ENCODE peak calls at places on chromosomes 4 and X, in nine cellular contexts. D is H9; L is iPS DF 6.9; S is Karpas-422; G is left lung; Q is naive thymus-derived CD4-positive, alpha-beta T cell; X is CD8-positive, alpha-beta T cell; I is cardiac muscle cell; U is ovary. M is an unnamed sample. For H3K4me1, the result is how much of the 10 kb centered on the place peaks cover.

GRCh38 chrX:134206221-134206620 is 30.8 kb upstream of the CCDC160 start:
- DNase-seq in D (no peak), L (no peak), S (no peak), G (no peak), Q (no peak), X (no peak), I (peak), U (no peak), M (no peak)

GRCh38 chrX:6384391-6384790 is 150.5 kb downstream of the VCX3A start:
- DNase-seq in D (no peak), L (no peak), S (no peak), G (no peak), Q (no peak), X (no peak), I (no peak), U (no peak), M (no peak)

GRCh38 chrX:17859609-17860178 is 1.4 kb downstream of the RAI2 start:
- DNase-seq in D (no peak), L (no peak), S (no peak), G (no peak), Q (no peak), X (peak), I (no peak), U (peak), M (peak)

GRCh38 chr4:115370012-115370411 is 256.6 kb upstream of the NDST4 start:
- DNase-seq in D (no peak), L (no peak), S (no peak), G (no peak), Q (no peak), X (no peak), I (no peak), U (no peak), M (no peak)

GRCh38 chr4:24470681-24471622 is 113.4 kb downstream of the DHX15 start:
- DNase-seq in D (peak), L (no peak), S (no peak), G (peak), Q (peak), X (peak), I (peak), U (peak), M (peak)

GRCh38 chr4:107392951-107393350 is 327.1 kb downstream of the PAPSS1 start:
- DNase-seq in D (no peak), L (no peak), S (no peak), G (no peak), Q (no peak), X (no peak), I (no peak), U (no peak), M (no peak)

GRCh38 chr4:72463724-72464123 is 105.3 kb downstream of the ADAMTS3 start:
- DNase-seq in D (no peak), L (no peak), S (no peak), G (no peak), Q (no peak), X (no peak), I (no peak), U (no peak), M (no peak)

GRCh38 chrX:50684871-50685270 is 129.1 kb downstream of the SHROOM4 start:
- DNase-seq in D (no peak), L (no peak), S (no peak), G (no peak), Q (no peak), X (no peak), I (no peak), U (no peak), M (no peak)

GRCh38 chr4:152431287-152431686 is 104.6 kb downstream of the FBXW7 start:
- DNase-seq in D (no peak), L (no peak), S (no peak), G (no peak), Q (no peak), X (no peak), I (no peak), U (no peak), M (no peak)

GRCh38 chr4:13455411-13455810 is 28.7 kb downstream of the RAB28 start:
- DNase-seq in D (no peak), L (no peak), S (no peak), G (no peak), Q (no peak), X (no peak), I (no peak), U (no peak), M (no peak)

GRCh38 chrX:8504451-8504850 is 39.8 kb downstream of the VCX3B start:
- DNase-seq in D (no peak), L (no peak), S (no peak), G (no peak), Q (no peak), X (no peak), I (no peak), U (no peak), M (no peak)

GRCh38 chrX:126820700-126821420 is 1.3 kb downstream of the PRR32 start:
- DNase-seq in D (peak), L (no peak), S (no peak), G (no peak), Q (no peak), X (no peak), I (peak), U (no peak), M (no peak)

GRCh38 chr4:127006509-127006908 is 626.2 kb upstream of the INTU start:
- DNase-seq in D (no peak), L (no peak), S (no peak), G (no peak), Q (no peak), X (no peak), I (no peak), U (no peak), M (no peak)

GRCh38 chrX:24190500-24191156 is 41.1 kb downstream of the ZFX start:
- DNase-seq in D (no peak), L (no peak), S (no peak), G (no peak), Q (no peak), X (no peak), I (no peak), U (no peak), M (no peak)

GRCh38 chrX:154750301-154751120 is at the start of gene GAB3:
- DNase-seq in D (no peak), L (no peak), S (peak), G (peak), Q (peak), X (peak), I (peak), U (no peak), M (peak)

GRCh38 chr4:54094449-54094848 is 5.5 kb upstream of the GSX2 start:
- DNase-seq in D (no peak), L (no peak), S (no peak), G (no peak), Q (no peak), X (no peak), I (no peak), U (no peak), M (no peak)

GRCh38 chrX:85244411-85245210 is 820 bp downstream of the ZNF711 start:
- DNase-seq in D (no peak), L (no peak), S (peak), G (no peak), Q (peak), X (peak), I (peak), U (peak), M (peak)

GRCh38 chr4:174522183-174523002 is at the start of gene HPGD:
- DNase-seq in D (peak), L (no peak), S (no peak), G (peak), Q (peak), X (peak), I (peak), U (no peak), M (peak)

GRCh38 chr4:105620640-105621323 is 68.4 kb downstream of the ARHGEF38 start:
- DNase-seq in D (no peak), L (no peak), S (no peak), G (no peak), Q (no peak), X (no peak), I (no peak), U (no peak), M (no peak)

GRCh38 chr4:86306816-86307215 is 53.0 kb downstream of the MAPK10 start:
- DNase-seq in D (no peak), L (no peak), S (peak), G (no peak), Q (no peak), X (no peak), I (no peak), U (no peak), M (no peak)

GRCh38 chr4:173046818-173047217 is 121.8 kb upstream of the GALNT7 start:
- DNase-seq in D (no peak), L (no peak), S (no peak), G (no peak), Q (no peak), X (no peak), I (no peak), U (no peak), M (no peak)

GRCh38 chr4:147513051-147513450 is 32.2 kb downstream of the EDNRA start:
- DNase-seq in D (no peak), L (no peak), S (no peak), G (no peak), Q (no peak), X (no peak), I (no peak), U (no peak), M (no peak)

GRCh38 chr4:122309988-122310626 is 68.7 kb upstream of the ADAD1 start:
- DNase-seq in D (no peak), L (no peak), S (peak), G (no peak), Q (no peak), X (no peak), I (no peak), U (no peak), M (no peak)

GRCh38 chrX:71659342-71659741 is 8.0 kb upstream of the LOC101059915 start:
- DNase-seq in D (no peak), L (no peak), S (no peak), G (no peak), Q (no peak), X (no peak), I (no peak), U (no peak), M (no peak)

GRCh38 chr4:4394644-4395043 is 7.7 kb downstream of the NSG1 start:
- DNase-seq in D (no peak), L (no peak), S (no peak), G (no peak), Q (no peak), X (no peak), I (no peak), U (no peak), M (no peak)

GRCh38 chr4:15164571-15164970 is 162.3 kb downstream of the CPEB2 start:
- DNase-seq in D (no peak), L (no peak), S (no peak), G (no peak), Q (no peak), X (no peak), I (no peak), U (no peak), M (no peak)

GRCh38 chr4:139144911-139145551 is 32.0 kb downstream of the ELF2 start:
- DNase-seq in D (no peak), L (no peak), S (no peak), G (no peak), Q (no peak), X (peak), I (no peak), U (no peak), M (no peak)

GRCh38 chr4:139146926-139147547 is 30.0 kb downstream of the ELF2 start:
- DNase-seq in D (no peak), L (no peak), S (no peak), G (no peak), Q (no peak), X (no peak), I (no peak), U (no peak), M (no peak)

GRCh38 chr4:139142980-139143379 is 34.0 kb downstream of the ELF2 start:
- DNase-seq in D (no peak), L (no peak), S (no peak), G (no peak), Q (no peak), X (no peak), I (no peak), U (no peak), M (no peak)

GRCh38 chr4:139144161-139144859 is 32.7 kb downstream of the ELF2 start:
- DNase-seq in D (peak), L (no peak), S (no peak), G (no peak), Q (no peak), X (no peak), I (peak), U (no peak), M (no peak)

DNA sequence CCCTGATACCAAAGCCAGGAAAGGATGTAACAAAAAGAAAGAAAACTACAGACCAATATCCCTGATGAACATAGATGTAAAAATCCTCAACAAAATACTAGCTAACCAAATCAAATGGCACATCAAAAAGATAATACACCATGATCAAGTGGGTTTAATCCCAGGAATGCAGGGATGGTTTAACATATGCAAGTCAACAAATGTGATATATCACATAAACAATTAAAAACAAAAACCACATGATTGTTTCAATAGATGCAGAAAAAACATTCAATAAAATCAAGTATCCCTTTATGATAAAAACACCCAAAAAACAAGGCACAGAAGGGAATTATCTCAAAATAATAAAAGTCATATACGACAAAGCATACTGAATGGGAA is 31.5 kb downstream of the ELF2 start:
- DNase-seq in D (no peak), L (no peak), S (no peak), G (no peak), Q (no peak), X (no peak), I (no peak), U (no peak), M (no peak)
- H3K4me1 ChIP-seq in D (under half), L (under half), S (under half), G (under half), Q (under half), X (under half), I (under half), U (under half), M (under half)

GRCh38 chrX:2696698-2697215 is 5.7 kb downstream of the CD99 start:
- DNase-seq in D (no peak), L (no peak), S (peak), G (no peak), Q (peak), X (peak), I (no peak), U (no peak), M (peak)
- H3K4me1 ChIP-seq in D (under half), L (under half), S (half or more), G (under half), Q (half or more), X (half or more), I (half or more), U (under half), M (half or more)

GRCh38 chr4:200936-201335 is 76.6 kb downstream of the ZNF718 start:
- DNase-seq in D (no peak), L (no peak), S (no peak), G (no peak), Q (no peak), X (no peak), I (no peak), U (no peak), M (no peak)

GRCh38 chr4:211033-211511 is 86.8 kb downstream of the ZNF718 start:
- DNase-seq in D (no peak), L (no peak), S (peak), G (no peak), Q (no peak), X (no peak), I (no peak), U (no peak), M (peak)

GRCh38 chr4:206054-206453 is 81.8 kb downstream of the ZNF718 start:
- DNase-seq in D (no peak), L (no peak), S (no peak), G (no peak), Q (no peak), X (no peak), I (no peak), U (no peak), M (no peak)

GRCh38 chr4:205097-205756 is 80.9 kb downstream of the ZNF718 start:
- DNase-seq in D (no peak), L (no peak), S (no peak), G (no peak), Q (no peak), X (no peak), I (no peak), U (no peak), M (no peak)
- H3K4me1 ChIP-seq in D (under half), L (under half), S (under half), G (under half), Q (under half), X (under half), I (under half), U (under half), M (under half)

GRCh38 chr4:2871911-2872310 is 28.3 kb downstream of the ADD1 start:
- DNase-seq in D (no peak), L (no peak), S (no peak), G (no peak), Q (no peak), X (no peak), I (no peak), U (no peak), M (no peak)
- H3K4me1 ChIP-seq in D (under half), L (under half), S (under half), G (under half), Q (under half), X (under half), I (half or more), U (under half), M (half or more)

GRCh38 chr4:185318679-185319078 is 77.0 kb downstream of the LRP2BP start:
- DNase-seq in D (no peak), L (no peak), S (no peak), G (no peak), Q (no peak), X (no peak), I (no peak), U (no peak), M (no peak)
- H3K4me1 ChIP-seq in D (under half), L (under half), S (under half), G (under half), Q (under half), X (under half), I (under half), U (under half), M (under half)

GRCh38 chr4:2572076-2572475 is 35.6 kb downstream of the FAM193A start:
- DNase-seq in D (no peak), L (no peak), S (no peak), G (no peak), Q (no peak), X (no peak), I (no peak), U (no peak), M (no peak)

GRCh38 chr4:2576290-2576689 is 39.8 kb downstream of the FAM193A start:
- DNase-seq in D (no peak), L (no peak), S (no peak), G (no peak), Q (no peak), X (no peak), I (no peak), U (no peak), M (no peak)

GRCh38 chr4:2574058-2574457 is 37.6 kb downstream of the FAM193A start:
- DNase-seq in D (no peak), L (no peak), S (no peak), G (no peak), Q (no peak), X (no peak), I (no peak), U (no peak), M (no peak)

GRCh38 chr4:2578106-2578505 is 41.7 kb downstream of the FAM193A start:
- DNase-seq in D (no peak), L (no peak), S (no peak), G (no peak), Q (no peak), X (no peak), I (no peak), U (no peak), M (no peak)

DNA sequence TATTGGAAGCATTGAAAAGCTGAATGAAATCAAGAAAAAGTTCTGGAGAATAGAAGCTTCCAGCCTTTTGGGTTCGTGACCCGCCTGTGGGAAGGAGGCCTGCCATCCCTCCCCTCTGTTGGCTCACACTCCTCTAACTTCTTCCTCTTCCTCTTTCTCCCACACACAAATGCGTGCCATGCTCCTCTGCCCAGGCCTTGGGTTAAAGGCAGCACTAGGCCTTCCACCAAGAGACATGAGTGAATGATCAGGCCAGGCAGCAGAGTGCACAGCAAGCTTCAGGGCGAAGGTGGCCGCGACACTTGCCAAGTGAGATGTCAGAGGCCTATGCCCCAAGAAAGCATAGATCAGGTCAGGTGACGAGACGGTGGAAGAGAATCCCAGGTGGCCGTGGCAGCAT is 38.4 kb downstream of the FAM193A start:
- DNase-seq in D (no peak), L (no peak), S (no peak), G (no peak), Q (no peak), X (no peak), I (no peak), U (no peak), M (no peak)
- H3K4me1 ChIP-seq in D (under half), L (under half), S (under half), G (under half), Q (under half), X (under half), I (under half), U (under half), M (under half)

DNA sequence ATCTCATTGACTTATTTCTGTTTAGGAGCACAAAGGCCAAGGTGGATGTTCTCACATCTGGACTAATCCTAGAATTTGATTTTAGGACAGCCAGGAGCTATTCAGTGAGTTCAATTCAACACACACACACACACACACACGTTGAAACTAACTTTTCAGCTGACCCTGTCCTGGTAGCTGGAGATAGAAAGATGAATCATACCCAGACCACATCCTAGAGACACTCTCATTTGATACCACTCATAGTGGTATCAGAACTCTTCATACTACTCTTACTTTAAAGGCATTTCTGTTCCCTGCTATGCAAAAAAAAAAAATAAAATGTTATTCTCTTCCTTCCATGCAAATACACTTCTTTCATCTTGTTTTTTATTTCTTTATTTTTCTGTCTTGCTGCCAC is 36.7 kb downstream of the KLF8 start:
- DNase-seq in D (no peak), L (no peak), S (no peak), G (no peak), Q (no peak), X (no peak), I (no peak), U (no peak), M (no peak)
- H3K4me1 ChIP-seq in D (under half), L (under half), S (under half), G (under half), Q (under half), X (under half), I (under half), U (under half), M (under half)

DNA sequence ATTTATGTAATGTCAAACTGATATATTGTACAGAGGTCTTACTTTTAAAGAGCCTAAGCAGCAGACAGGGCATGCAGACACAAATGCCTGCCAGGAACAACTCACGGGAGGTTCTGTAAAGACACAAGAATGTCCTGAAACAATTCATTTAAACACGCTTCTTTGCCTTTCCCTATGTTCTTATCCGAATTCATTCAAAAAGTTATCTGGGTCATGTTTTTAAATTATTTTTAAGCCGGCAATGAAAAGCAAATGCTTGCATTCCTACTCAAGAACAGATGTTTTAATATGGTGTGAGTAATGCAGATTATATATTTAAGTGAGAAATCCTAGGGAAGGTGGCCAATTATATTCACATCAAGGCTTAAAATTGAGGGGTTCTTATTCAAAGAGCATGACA is 192.6 kb downstream of the PDGFC start:
- DNase-seq in D (no peak), L (no peak), S (no peak), G (no peak), Q (no peak), X (no peak), I (no peak), U (no peak), M (no peak)
- H3K4me1 ChIP-seq in D (under half), L (under half), S (under half), G (under half), Q (under half), X (under half), I (under half), U (under half), M (under half)

GRCh38 chrX:108309144-108309543 is 129.1 kb downstream of the COL4A6 start:
- DNase-seq in D (no peak), L (no peak), S (no peak), G (no peak), Q (no peak), X (no peak), I (no peak), U (no peak), M (no peak)
- H3K4me1 ChIP-seq in D (under half), L (under half), S (under half), G (under half), Q (under half), X (under half), I (under half), U (under half), M (under half)

GRCh38 chr4:1169171-1169671 is 3.2 kb downstream of the SPON2 start:
- DNase-seq in D (no peak), L (no peak), S (no peak), G (peak), Q (no peak), X (no peak), I (no peak), U (peak), M (no peak)
- H3K4me1 ChIP-seq in D (under half), L (under half), S (under half), G (under half), Q (under half), X (under half), I (under half), U (under half), M (under half)